ENCODE peak calls at places on chromosomes 12 and 14, in seven cellular contexts. O is activated T-helper 2 cell treated with anti-CD3 and anti-CD28 coated beads, Interferon-gamma antibody, Interleukin-2, Interleukin-4, amounts not matched to agents 10 μg/mL and 5 μg/mL and 100 μg/mL, durations not matched to agents 14 hours and 24 hours and 36 hours; T is ELF-1; K is amniotic stem cell; E is MCF 10A; F is T1000; B is fibroblast of the conjunctiva. D is an unnamed sample.
A peak's percentile ranks its signal among the peaks of the same experiment; 100 is the strongest.

GRCh38 chr14:23297096-23297495 is 5.6 kb downstream of the PPP1R3E start:
- DNase-seq in F (no peak), E (no peak), T (no peak), B (no peak), O (no peak), K (no peak), D (no peak)

GRCh38 chr14:37546621-37547447 is 48.2 kb downstream of the FOXA1 start:
- DNase-seq in T (no peak), O (no peak), F (no peak), B (no peak), K (no peak), E (no peak), D (no peak)

GRCh38 chr12:34210183-34210582 is 187.9 kb downstream of the ALG10 start:
- DNase-seq in E (no peak), O (no peak), T (no peak), F (no peak), B (no peak), K (no peak), D (no peak)

GRCh38 chr12:19456176-19456575 is 16.9 kb downstream of the AEBP2 start:
- DNase-seq in B (no peak), F (no peak), O (no peak), E (no peak), T (no peak), K (no peak), D (no peak)

GRCh38 chr12:94289551-94290312 is 141.4 kb downstream of the PLXNC1 start:
- DNase-seq in O (no peak), K (no peak), F (peak; percentile 11), E (peak; percentile 17), B (peak; percentile 51), T (no peak), D (no peak)

GRCh38 chr12:49706351-49707126 is 666 bp downstream of the FMNL3 start:
- DNase-seq in F (no peak), B (no peak), K (no peak), T (peak; percentile 56), O (peak; percentile 11), E (no peak), D (no peak)

GRCh38 chr12:80162177-80162576 is 62.8 kb downstream of the OTOGL start:
- DNase-seq in T (no peak), F (no peak), B (no peak), E (no peak), K (no peak), O (no peak), D (no peak)

GRCh38 chr12:77842430-77842829 is 11.7 kb downstream of the NAV3 start:
- DNase-seq in E (peak; percentile 85), T (no peak), O (no peak), K (no peak), B (no peak), F (no peak), D (no peak)

GRCh38 chr12:122024132-122024785 is 2.6 kb downstream of the BCL7A start:
- DNase-seq in B (no peak), E (no peak), T (no peak), F (no peak), O (no peak), K (no peak), D (no peak)

GRCh38 chr12:103571286-103571685 is 15.8 kb upstream of the STAB2 start:
- DNase-seq in K (no peak), B (no peak), F (no peak), O (no peak), E (no peak), T (peak; percentile 88), D (no peak)

GRCh38 chr14:49526101-49526500 is 60.1 kb downstream of the RPS29 start:
- DNase-seq in T (no peak), K (no peak), F (no peak), O (no peak), B (no peak), E (no peak), D (no peak)

GRCh38 chr12:51389302-51389999 is 1.8 kb downstream of the GALNT6 start:
- DNase-seq in K (no peak), B (no peak), F (no peak), O (no peak), T (no peak), E (peak; percentile 67), D (peak; percentile 30)

GRCh38 chr12:47938093-47938492 is 25.3 kb upstream of the TMEM106C start:
- DNase-seq in B (no peak), K (no peak), F (no peak), O (no peak), E (peak; percentile 48), T (no peak), D (no peak)

GRCh38 chr12:48163150-48163747 is 5.9 kb upstream of the ASB8 start:
- DNase-seq in O (no peak), F (no peak), T (no peak), E (no peak), K (no peak), B (no peak), D (no peak)

GRCh38 chr14:37931998-37932397 is 275.7 kb upstream of the SSTR1 start:
- DNase-seq in E (no peak), O (no peak), B (peak; percentile 8), F (no peak), K (no peak), T (no peak), D (no peak)

GRCh38 chr12:29428630-29429029 is 47.7 kb upstream of the ERGIC2 start:
- DNase-seq in B (peak; percentile 92), O (no peak), E (peak; percentile 97), K (peak; percentile 31), T (no peak), F (no peak), D (peak; percentile 76)

GRCh38 chr12:53378705-53379388 is 1.1 kb upstream of the SP1 start:
- DNase-seq in F (no peak), B (no peak), T (no peak), K (no peak), O (no peak), E (peak; percentile 17), D (no peak)

GRCh38 chr12:110794623-110795280 is 52.0 kb upstream of the CCDC63 start:
- DNase-seq in T (no peak), K (no peak), O (no peak), E (no peak), B (peak; percentile 13), F (no peak), D (no peak)

GRCh38 chr14:67151082-67151666 is 38.1 kb upstream of the GARIN2 start:
- DNase-seq in F (no peak), E (peak; percentile 5), T (no peak), B (no peak), K (no peak), O (no peak), D (no peak)

GRCh38 chr14:101109981-101110728 is 206.6 kb upstream of the RTL1 start:
- DNase-seq in T (no peak), K (no peak), F (no peak), E (no peak), O (peak; percentile 5), B (no peak), D (no peak)

GRCh38 chr12:109731806-109732205 is 18.2 kb downstream of the FAM222A start:
- DNase-seq in E (no peak), T (no peak), K (no peak), F (no peak), O (no peak), B (no peak), D (no peak)

GRCh38 chr12:101793401-101793800 is 37.4 kb downstream of the GNPTAB start:
- DNase-seq in T (no peak), F (no peak), K (no peak), B (no peak), E (no peak), O (no peak), D (peak; percentile 46)

GRCh38 chr14:92316116-92316515 is 6.8 kb upstream of the SLC24A4 start:
- DNase-seq in F (no peak), B (no peak), E (no peak), K (no peak), O (no peak), T (no peak), D (no peak)

GRCh38 chr14:59189281-59189821 is 884 bp downstream of the DAAM1 start:
- DNase-seq in K (no peak), T (peak; percentile 47), F (peak; percentile 34), B (no peak), O (peak; percentile 26), E (peak; percentile 11), D (no peak)

GRCh38 chr12:132710062-132710421 is 600 bp upstream of the PGAM5 start:
- DNase-seq in T (no peak), K (no peak), E (no peak), F (no peak), O (no peak), B (no peak), D (no peak)